ENCODE peak calls at places on chromosomes 13 and 19, in four cellular contexts. M is cardiac fibroblast, E is fibroblast of pulmonary artery, J is right atrium auricular region. I is an unnamed sample.

GRCh38 chr13:29543230-29544215 is 52.0 kb downstream of the SLC7A1 start:
- DNase-seq in M (peak; percentile 48), E (peak; percentile 29), J (no peak), I (no peak)

GRCh38 chr13:96994030-96994848 is at the start of gene OXGR1:
- DNase-seq in M (no peak), E (no peak), J (no peak), I (no peak)

GRCh38 chr13:23428183-23428528 is 5.3 kb downstream of the SACS start:
- DNase-seq in M (peak; percentile 38), E (peak; percentile 59), J (no peak), I (no peak)

GRCh38 chr13:48231080-48231479 is 1.9 kb upstream of the ITM2B start:
- DNase-seq in M (peak; percentile 42), E (peak; percentile 78), J (no peak), I (no peak)

GRCh38 chr13:95552539-95553270 is at the start of gene CLDN10:
- DNase-seq in M (no peak), E (no peak), J (no peak), I (no peak)

GRCh38 chr13:86572115-86572514 is 772.9 kb upstream of the SLITRK6 start:
- DNase-seq in M (no peak), E (peak; percentile 42), J (no peak), I (no peak)

GRCh38 chr13:110629735-110630134 is 14.4 kb downstream of the NAXD start:
- DNase-seq in M (no peak), E (no peak), J (no peak), I (no peak)

GRCh38 chr19:19570561-19570960 is 32.5 kb downstream of the CILP2 start:
- DNase-seq in M (no peak), E (no peak), J (no peak), I (no peak)

GRCh38 chr13:75798353-75799245 is 162.5 kb downstream of the LMO7 start:
- DNase-seq in M (peak; percentile 70), E (peak; percentile 47), J (no peak), I (no peak)

GRCh38 chr19:41795031-41795461 is 1.3 kb upstream of the CEACAM3 start:
- DNase-seq in M (peak; percentile 58), E (peak; percentile 48), J (no peak), I (no peak)

GRCh38 chr13:23808803-23809202 is 80.4 kb downstream of the MIPEP start:
- DNase-seq in M (no peak), E (no peak), J (no peak), I (no peak)

GRCh38 chr19:48508729-48509310 is 2.8 kb downstream of the LMTK3 start:
- DNase-seq in M (no peak), E (no peak), J (no peak), I (no peak)

GRCh38 chr19:42062381-42062780 is 7.6 kb downstream of the GRIK5 start:
- DNase-seq in M (no peak), E (no peak), J (no peak), I (no peak)

GRCh38 chr19:4807188-4807587 is 15.7 kb downstream of the FEM1A start:
- DNase-seq in M (no peak), E (no peak), J (no peak), I (no peak)

GRCh38 chr19:57946316-57946715 is 1.2 kb downstream of the ZNF256 start:
- DNase-seq in M (no peak), E (no peak), J (no peak), I (no peak)
- H3K4me3 ChIP-seq in M (peak overlapping the region; percentile 95), E (peak overlapping the region; percentile 87), J (peak overlapping the region; percentile 99), I (peak overlapping the region; percentile 70)

GRCh38 chr19:40365613-40366401 is 17.3 kb downstream of the PLD3 start:
- DNase-seq in M (peak; percentile 42), E (peak; percentile 77), J (no peak), I (no peak)

GRCh38 chr19:40367577-40368434 is 19.3 kb downstream of the PLD3 start:
- DNase-seq in M (no peak), E (no peak), J (no peak), I (no peak)

GRCh38 chr19:40365010-40365409 is 16.5 kb downstream of the PLD3 start:
- DNase-seq in M (no peak), E (no peak), J (no peak), I (no peak)

GRCh38 chr19:40369797-40370196 is 20.2 kb downstream of the HIPK4 start:
- DNase-seq in M (no peak), E (no peak), J (no peak), I (no peak)

GRCh38 chr19:40366697-40367561 is 18.4 kb downstream of the PLD3 start:
- DNase-seq in M (no peak), E (peak; percentile 26), J (no peak), I (no peak)
- H3K4me3 ChIP-seq in M (no peak overlapping the region), E (peak overlapping the region; percentile 63), J (no peak overlapping the region), I (no peak overlapping the region)

GRCh38 chr19:681029-681626 is 4.9 kb downstream of the FSTL3 start:
- DNase-seq in M (no peak), E (no peak), J (no peak), I (no peak)
- H3K4me3 ChIP-seq in M (no peak overlapping the region), E (peak overlapping the region; percentile 60), J (no peak overlapping the region), I (peak overlapping the region; percentile 95)

GRCh38 chr19:39416626-39417120 is 4.2 kb downstream of the PLEKHG2 start:
- DNase-seq in M (no peak), E (no peak), J (no peak), I (no peak)

GRCh38 chr19:39415111-39416046 is 2.9 kb downstream of the PLEKHG2 start:
- DNase-seq in M (no peak), E (no peak), J (no peak), I (no peak)

GRCh38 chr19:39413903-39414608 is 1.6 kb downstream of the PLEKHG2 start:
- DNase-seq in M (no peak), E (no peak), J (no peak), I (no peak)

GRCh38 chr19:39417463-39418181 is 5.2 kb downstream of the PLEKHG2 start:
- DNase-seq in M (no peak), E (no peak), J (no peak), I (no peak)

DNA sequence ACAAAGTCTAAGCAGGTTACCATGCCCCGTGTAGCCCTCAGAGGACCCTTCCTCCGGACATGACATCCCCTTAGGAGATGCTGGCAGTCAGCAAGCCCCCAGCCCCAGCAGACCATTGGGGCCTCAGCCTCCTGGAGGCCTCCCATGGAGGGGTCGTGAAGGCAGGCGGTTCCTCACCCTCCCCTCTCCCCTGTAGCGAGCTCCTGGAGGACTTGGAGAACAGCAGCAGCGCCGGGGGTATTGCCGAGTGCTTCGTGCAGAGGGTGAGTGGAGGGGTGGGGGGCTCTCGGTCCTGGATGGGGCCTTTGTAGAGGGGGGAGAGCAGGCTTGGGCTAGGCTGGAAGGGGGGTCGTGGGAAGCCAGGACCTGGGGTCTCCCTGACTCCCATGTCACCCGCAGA is 3.7 kb downstream of the PLEKHG2 start:
- DNase-seq in M (no peak), E (no peak), J (no peak), I (no peak)
- H3K4me3 ChIP-seq in M (no peak overlapping the region), E (no peak overlapping the region), J (no peak overlapping the region), I (no peak overlapping the region)